ENCODE peak calls at places on chromosomes 12 and 14, in four cellular contexts. G, K, W and Q are unnamed samples.

GRCh38 chr14:52693004-52693403 is 2.4 kb downstream of the ERO1A start:
- DNase-seq in W (no peak), K (no peak), G (no peak), Q (no peak)

GRCh38 chr14:78921856-78922255 is 751.7 kb downstream of the NRXN3 start:
- DNase-seq in K (peak; percentile 32), G (no peak), W (no peak), Q (no peak)

GRCh38 chr14:49220492-49220891 is 365.7 kb downstream of the RPS29 start:
- DNase-seq in W (no peak), K (no peak), G (no peak), Q (no peak)

GRCh38 chr14:90883782-90884181 is 67.6 kb upstream of the TTC7B start:
- DNase-seq in W (peak; percentile 35), K (no peak), G (no peak), Q (no peak)

GRCh38 chr14:69005432-69006148 is 26.5 kb upstream of the ACTN1 start:
- DNase-seq in G (no peak), K (peak; percentile 90), W (no peak), Q (peak; percentile 99)

GRCh38 chr12:105401198-105401597 is 70.7 kb downstream of the C12orf75 start:
- DNase-seq in K (no peak), W (no peak), G (no peak), Q (no peak)

GRCh38 chr12:24584032-24584675 is 364.7 kb downstream of the BCAT1 start:
- DNase-seq in G (no peak), W (no peak), K (no peak), Q (no peak)

GRCh38 chr14:101037021-101037817 is 133.7 kb upstream of the RTL1 start:
- DNase-seq in G (no peak), W (no peak), K (no peak), Q (no peak)

GRCh38 chr12:72272731-72273498 is 745 bp downstream of the TRHDE start:
- DNase-seq in G (no peak), K (peak; percentile 71), W (peak; percentile 39), Q (no peak)

GRCh38 chr14:23366163-23366921 is 1.4 kb upstream of the EFS start:
- DNase-seq in K (peak; percentile 69), G (peak; percentile 74), W (peak; percentile 94), Q (no peak)

GRCh38 chr12:62957233-62957953 is 22.4 kb upstream of the PPM1H start:
- DNase-seq in W (peak; percentile 63), K (no peak), G (no peak), Q (no peak)

GRCh38 chr12:117680311-117680710 is 288.5 kb downstream of the KSR2 start:
- DNase-seq in K (no peak), G (no peak), W (no peak), Q (peak; percentile 84)

GRCh38 chr12:92144631-92145480 is 790 bp downstream of the BTG1 start:
- DNase-seq in K (peak; percentile 24), G (peak; percentile 64), W (peak; percentile 40), Q (peak; percentile 88)

GRCh38 chr12:6326316-6326959 is 15.4 kb downstream of the TNFRSF1A start:
- DNase-seq in K (peak; percentile 65), G (no peak), W (peak; percentile 86), Q (peak; percentile 55)

GRCh38 chr14:96268426-96269358 is 12.7 kb downstream of the BDKRB1 start:
- DNase-seq in K (peak; percentile 89), W (no peak), G (no peak), Q (peak; percentile 9)

GRCh38 chr14:76917158-76917596 is 91.0 kb downstream of the LRRC74A start:
- DNase-seq in G (no peak), K (peak; percentile 76), W (peak; percentile 96), Q (peak; percentile 80)

GRCh38 chr12:121391619-121392324 is 8.1 kb upstream of the RNF34 start:
- DNase-seq in G (no peak), W (no peak), K (peak; percentile 32), Q (no peak)

GRCh38 chr14:101729382-101729781 is 32.1 kb upstream of the PPP2R5C start:
- DNase-seq in K (no peak), W (no peak), G (no peak), Q (no peak)

GRCh38 chr12:130879781-130880389 is 8.0 kb downstream of the RAN start:
- DNase-seq in K (no peak), G (no peak), W (peak; percentile 45), Q (no peak)

GRCh38 chr14:105841022-105842009 is 314.9 kb downstream of the TMEM121 start:
- DNase-seq in W (no peak), G (no peak), K (no peak), Q (no peak)

GRCh38 chr12:55974308-55974724 is 438 bp downstream of the RAB5B start:
- DNase-seq in G (no peak), K (peak; percentile 61), W (peak; percentile 79), Q (peak; percentile 78)

GRCh38 chr12:120104924-120105323 is 11.6 kb downstream of the RAB35 start:
- DNase-seq in G (no peak), K (no peak), W (no peak), Q (no peak)

GRCh38 chr12:115879354-115879753 is 398.1 kb downstream of the MED13L start:
- DNase-seq in W (no peak), K (no peak), G (no peak), Q (no peak)

GRCh38 chr12:89777685-89778379 is 69.2 kb upstream of the ATP2B1 start:
- DNase-seq in W (no peak), G (no peak), K (no peak), Q (no peak)

GRCh38 chr12:70645494-70646317 is 8.5 kb upstream of the PTPRB start:
- DNase-seq in K (peak; percentile 27), G (no peak), W (peak; percentile 41), Q (peak; percentile 98)

GRCh38 chr14:103659631-103660030 is 30.6 kb downstream of the KLC1 start:
- DNase-seq in W (no peak), G (no peak), K (no peak), Q (no peak)

GRCh38 chr12:113850309-113851056 is 115.6 kb downstream of the RBM19 start:
- DNase-seq in G (peak; percentile 58), W (no peak), K (no peak), Q (no peak)

GRCh38 chr14:50225067-50225973 is 6.1 kb downstream of the SOS2 start:
- DNase-seq in W (peak; percentile 11), K (peak; percentile 75), G (no peak), Q (peak; percentile 73)